ENCODE peak calls at places on chromosomes 4 and X, in ten cellular contexts. K is brain microvascular endothelial cell; H is CD4-positive, alpha-beta T cell; Q is fibroblast of lung; U is activated CD4-positive, alpha-beta T cell treated with anti-CD3 and anti-CD28 coated beads for 36 hours; M is sciatic nerve; I is NCI-H187; B is activated T-cell treated with anti-CD3 and anti-CD28 coated beads for 1 hour; J is fibroblast of the conjunctiva; S is T-helper 9 cell. Z is an unnamed sample.

GRCh38 chr4:16126714-16127113 is 42.9 kb upstream of the PROM1 start:
- DNase-seq in K (no peak), H (no peak), Q (no peak), U (no peak), M (no peak), I (no peak), B (no peak), J (no peak), S (no peak), Z (no peak)

GRCh38 chrX:132802033-132802432 is 156.4 kb downstream of the HS6ST2 start:
- DNase-seq in K (no peak), H (no peak), Q (no peak), U (no peak), M (no peak), I (no peak), B (no peak), J (no peak), S (no peak), Z (no peak)

GRCh38 chrX:41558531-41558930 is 111.4 kb downstream of the NYX start:
- DNase-seq in K (no peak), H (no peak), Q (no peak), U (peak), M (no peak), I (no peak), B (no peak), J (no peak), S (no peak), Z (no peak)

GRCh38 chr4:173917255-173917960 is 366.1 kb downstream of the FBXO8 start:
- DNase-seq in K (peak), H (no peak), Q (peak), U (no peak), M (no peak), I (no peak), B (no peak), J (no peak), S (no peak), Z (no peak)

GRCh38 chrX:108537005-108537404 is 97.4 kb downstream of the COL4A5 start:
- DNase-seq in K (peak), H (no peak), Q (peak), U (no peak), M (no peak), I (peak), B (no peak), J (peak), S (no peak), Z (no peak)

GRCh38 chrX:130174051-130174704 is 2.4 kb downstream of the RAB33A start:
- DNase-seq in K (peak), H (no peak), Q (peak), U (no peak), M (no peak), I (no peak), B (no peak), J (no peak), S (no peak), Z (no peak)

GRCh38 chr4:29717658-29718057 is 1002.5 kb upstream of the PCDH7 start:
- DNase-seq in K (no peak), H (no peak), Q (no peak), U (no peak), M (no peak), I (no peak), B (no peak), J (no peak), S (no peak), Z (no peak)

GRCh38 chr4:18815081-18815778 is 793.7 kb upstream of the LCORL start:
- DNase-seq in K (no peak), H (no peak), Q (no peak), U (no peak), M (no peak), I (no peak), B (no peak), J (no peak), S (no peak), Z (no peak)

GRCh38 chr4:139557506-139558110 is 1.6 kb upstream of the SETD7 start:
- DNase-seq in K (no peak), H (no peak), Q (no peak), U (peak), M (no peak), I (no peak), B (no peak), J (no peak), S (no peak), Z (no peak)

GRCh38 chrX:82912401-82912800 is 595.7 kb upstream of the POU3F4 start:
- DNase-seq in K (no peak), H (no peak), Q (no peak), U (no peak), M (no peak), I (no peak), B (no peak), J (no peak), S (no peak), Z (no peak)

GRCh38 chrX:39559229-39559628 is 538.5 kb downstream of the BCOR start:
- DNase-seq in K (no peak), H (no peak), Q (peak), U (no peak), M (no peak), I (no peak), B (no peak), J (no peak), S (no peak), Z (no peak)

GRCh38 chr4:86809809-86810208 is 39.4 kb downstream of the SLC10A6 start:
- DNase-seq in K (no peak), H (no peak), Q (no peak), U (no peak), M (no peak), I (no peak), B (no peak), J (no peak), S (no peak), Z (no peak)

GRCh38 chr4:137180349-137180748 is 351.9 kb downstream of the PCDH18 start:
- DNase-seq in K (no peak), H (no peak), Q (no peak), U (no peak), M (no peak), I (no peak), B (no peak), J (no peak), S (no peak), Z (no peak)

GRCh38 chr4:110793890-110794588 is 171.2 kb upstream of the PITX2 start:
- DNase-seq in K (no peak), H (no peak), Q (no peak), U (no peak), M (no peak), I (no peak), B (no peak), J (no peak), S (no peak), Z (no peak)

GRCh38 chrX:50691820-50692219 is 122.2 kb downstream of the SHROOM4 start:
- DNase-seq in K (peak), H (no peak), Q (peak), U (peak), M (no peak), I (no peak), B (no peak), J (peak), S (no peak), Z (no peak)

GRCh38 chrX:22674947-22675346 is 324.8 kb upstream of the DDX53 start:
- DNase-seq in K (no peak), H (no peak), Q (no peak), U (no peak), M (no peak), I (no peak), B (no peak), J (no peak), S (no peak), Z (no peak)

GRCh38 chr4:173883821-173884220 is 353.8 kb upstream of the HAND2 start:
- DNase-seq in K (no peak), H (no peak), Q (peak), U (no peak), M (no peak), I (no peak), B (no peak), J (no peak), S (no peak), Z (no peak)

GRCh38 chr4:138609943-138610350 is 367.8 kb upstream of the SLC7A11 start:
- DNase-seq in K (peak), H (no peak), Q (peak), U (no peak), M (no peak), I (no peak), B (no peak), J (peak), S (no peak), Z (no peak)

GRCh38 chr4:120319230-120319761 is 252.6 kb upstream of the MAD2L1 start:
- DNase-seq in K (no peak), H (no peak), Q (no peak), U (no peak), M (no peak), I (no peak), B (no peak), J (no peak), S (no peak), Z (no peak)

GRCh38 chrX:68710870-68711576 is 63.6 kb downstream of the STARD8 start:
- DNase-seq in K (peak), H (no peak), Q (peak), U (peak), M (no peak), I (no peak), B (no peak), J (no peak), S (no peak), Z (no peak)

GRCh38 chr4:26023191-26023972 is 109.4 kb downstream of the SMIM20 start:
- DNase-seq in K (no peak), H (no peak), Q (peak), U (no peak), M (no peak), I (no peak), B (no peak), J (no peak), S (no peak), Z (no peak)

GRCh38 chr4:14233126-14233525 is 605.6 kb upstream of the BOD1L1 start:
- DNase-seq in K (no peak), H (no peak), Q (no peak), U (no peak), M (no peak), I (no peak), B (no peak), J (peak), S (no peak), Z (no peak)

GRCh38 chr4:176856421-176856820 is 63.7 kb upstream of the VEGFC start:
- DNase-seq in K (no peak), H (no peak), Q (no peak), U (no peak), M (no peak), I (no peak), B (no peak), J (no peak), S (no peak), Z (no peak)

GRCh38 chr4:86965019-86965976 is 30.5 kb downstream of the AFF1 start:
- DNase-seq in K (no peak), H (no peak), Q (no peak), U (no peak), M (no peak), I (no peak), B (no peak), J (no peak), S (no peak), Z (no peak)

GRCh38 chr4:52824603-52825310 is 37.4 kb upstream of the RASL11B start:
- DNase-seq in K (no peak), H (no peak), Q (peak), U (no peak), M (no peak), I (no peak), B (no peak), J (peak), S (no peak), Z (no peak)

GRCh38 chr4:184825394-184826314 is at the start of gene ACSL1:
- DNase-seq in K (peak), H (peak), Q (peak), U (peak), M (peak), I (no peak), B (peak), J (no peak), S (peak), Z (peak)

GRCh38 chr4:97374526-97374925 is 768.8 kb downstream of the STPG2 start:
- DNase-seq in K (no peak), H (no peak), Q (peak), U (no peak), M (no peak), I (no peak), B (no peak), J (no peak), S (no peak), Z (no peak)

GRCh38 chr4:157806176-157806575 is 366.6 kb downstream of the GASK1B start:
- DNase-seq in K (no peak), H (no peak), Q (no peak), U (no peak), M (no peak), I (no peak), B (no peak), J (no peak), S (no peak), Z (no peak)

GRCh38 chr4:26459054-26459755 is 31.1 kb downstream of the CCKAR start:
- DNase-seq in K (no peak), H (no peak), Q (peak), U (no peak), M (no peak), I (no peak), B (no peak), J (peak), S (no peak), Z (no peak)

GRCh38 chr4:161238033-161238432 is 925.8 kb downstream of the FSTL5 start:
- DNase-seq in K (no peak), H (no peak), Q (no peak), U (no peak), M (no peak), I (no peak), B (no peak), J (no peak), S (no peak), Z (no peak)

GRCh38 chr4:169201144-169202124 is 69.3 kb downstream of the SH3RF1 start:
- DNase-seq in K (no peak), H (no peak), Q (no peak), U (no peak), M (no peak), I (no peak), B (no peak), J (peak), S (no peak), Z (no peak)

GRCh38 chr4:143701365-143701764 is 890 bp upstream of the FREM3 start:
- DNase-seq in K (no peak), H (no peak), Q (no peak), U (no peak), M (no peak), I (no peak), B (no peak), J (no peak), S (no peak), Z (no peak)

GRCh38 chr4:156294577-156294976 is 340.9 kb upstream of the CTSO start:
- DNase-seq in K (peak), H (no peak), Q (peak), U (no peak), M (no peak), I (no peak), B (no peak), J (peak), S (no peak), Z (no peak)

GRCh38 chr4:24273148-24273547 is 311.2 kb downstream of the DHX15 start:
- DNase-seq in K (no peak), H (no peak), Q (no peak), U (no peak), M (no peak), I (no peak), B (no peak), J (no peak), S (no peak), Z (no peak)

GRCh38 chrX:153728951-153729631 is 4.4 kb downstream of the ABCD1 start:
- DNase-seq in K (no peak), H (no peak), Q (no peak), U (no peak), M (no peak), I (no peak), B (no peak), J (no peak), S (no peak), Z (no peak)

GRCh38 chrX:39519213-39519544 is 578.6 kb downstream of the BCOR start:
- DNase-seq in K (no peak), H (no peak), Q (peak), U (no peak), M (no peak), I (no peak), B (no peak), J (peak), S (no peak), Z (no peak)

GRCh38 chr4:79864470-79865190 is 208.4 kb downstream of the ANTXR2 start:
- DNase-seq in K (no peak), H (no peak), Q (peak), U (no peak), M (no peak), I (peak), B (no peak), J (no peak), S (no peak), Z (no peak)

GRCh38 chr4:148273501-148273986 is 168.7 kb downstream of the NR3C2 start:
- DNase-seq in K (no peak), H (no peak), Q (no peak), U (no peak), M (no peak), I (no peak), B (no peak), J (no peak), S (no peak), Z (no peak)

Z was measured in effector memory CD8-positive, alpha-beta T cell.